ENCODE peak calls at places on chromosomes 7 and 10, in seven cellular contexts. One of them, this sample, is unnamed.

GRCh38 chr10:59227136-59227673 is 50.8 kb downstream of the PHYHIPL start:
- DNase-seq in ovary: no peak
- DNase-seq in A549: peak
- DNase-seq in transverse colon: no peak
- DNase-seq in stomach: no peak
- DNase-seq in HCT116: no peak
- DNase-seq in tibial nerve: no peak
- DNase-seq in this sample: no peak

GRCh38 chr7:129367700-129368388 is 66.4 kb upstream of the STRIP2 start:
- DNase-seq in ovary: peak
- DNase-seq in A549: peak
- DNase-seq in transverse colon: peak
- DNase-seq in stomach: peak
- DNase-seq in HCT116: peak
- DNase-seq in tibial nerve: peak
- DNase-seq in this sample: peak

GRCh38 chr7:148191391-148192076 is 399.0 kb upstream of the C7orf33 start:
- DNase-seq in ovary: no peak
- DNase-seq in A549: no peak
- DNase-seq in transverse colon: no peak
- DNase-seq in stomach: peak
- DNase-seq in HCT116: no peak
- DNase-seq in tibial nerve: no peak
- DNase-seq in this sample: peak

GRCh38 chr7:7014827-7015610 is 167.3 kb upstream of the C1GALT1 start:
- DNase-seq in ovary: no peak
- DNase-seq in A549: no peak
- DNase-seq in transverse colon: no peak
- DNase-seq in stomach: no peak
- DNase-seq in HCT116: no peak
- DNase-seq in tibial nerve: no peak
- DNase-seq in this sample: no peak

GRCh38 chr10:31770307-31770902 is 158.2 kb downstream of the ARHGAP12 start:
- DNase-seq in ovary: no peak
- DNase-seq in A549: no peak
- DNase-seq in transverse colon: peak
- DNase-seq in stomach: peak
- DNase-seq in HCT116: no peak
- DNase-seq in tibial nerve: no peak
- DNase-seq in this sample: no peak

GRCh38 chr10:83518779-83519178 is 620.5 kb upstream of the GHITM start:
- DNase-seq in ovary: no peak
- DNase-seq in A549: no peak
- DNase-seq in transverse colon: no peak
- DNase-seq in stomach: no peak
- DNase-seq in HCT116: no peak
- DNase-seq in tibial nerve: no peak
- DNase-seq in this sample: peak

GRCh38 chr10:7152982-7153381 is 257.9 kb downstream of the SFMBT2 start:
- DNase-seq in ovary: no peak
- DNase-seq in A549: no peak
- DNase-seq in transverse colon: no peak
- DNase-seq in stomach: no peak
- DNase-seq in HCT116: no peak
- DNase-seq in tibial nerve: no peak
- DNase-seq in this sample: no peak

GRCh38 chr10:31698169-31698890 is 230.3 kb downstream of the ARHGAP12 start:
- DNase-seq in ovary: no peak
- DNase-seq in A549: no peak
- DNase-seq in transverse colon: peak
- DNase-seq in stomach: no peak
- DNase-seq in HCT116: no peak
- DNase-seq in tibial nerve: peak
- DNase-seq in this sample: no peak

GRCh38 chr10:79027147-79028055 is 41.4 kb upstream of the ZMIZ1 start:
- DNase-seq in ovary: no peak
- DNase-seq in A549: no peak
- DNase-seq in transverse colon: no peak
- DNase-seq in stomach: no peak
- DNase-seq in HCT116: no peak
- DNase-seq in tibial nerve: no peak
- DNase-seq in this sample: no peak

GRCh38 chr10:122642726-122643605 is 56.7 kb downstream of the C10orf120 start:
- DNase-seq in ovary: no peak
- DNase-seq in A549: no peak
- DNase-seq in transverse colon: no peak
- DNase-seq in stomach: peak
- DNase-seq in HCT116: no peak
- DNase-seq in tibial nerve: no peak
- DNase-seq in this sample: no peak

GRCh38 chr7:74083928-74084721 is 521 bp downstream of the LIMK1 start:
- DNase-seq in ovary: peak
- DNase-seq in A549: peak
- DNase-seq in transverse colon: peak
- DNase-seq in stomach: peak
- DNase-seq in HCT116: no peak
- DNase-seq in tibial nerve: no peak
- DNase-seq in this sample: no peak

GRCh38 chr10:90087197-90088007 is 386.0 kb downstream of the KIF20B start:
- DNase-seq in ovary: no peak
- DNase-seq in A549: peak
- DNase-seq in transverse colon: no peak
- DNase-seq in stomach: no peak
- DNase-seq in HCT116: peak
- DNase-seq in tibial nerve: no peak
- DNase-seq in this sample: no peak

GRCh38 chr10:48470893-48471805 is 133.7 kb downstream of the ARHGAP22 start:
- DNase-seq in ovary: no peak
- DNase-seq in A549: no peak
- DNase-seq in transverse colon: no peak
- DNase-seq in stomach: peak
- DNase-seq in HCT116: no peak
- DNase-seq in tibial nerve: no peak
- DNase-seq in this sample: peak

GRCh38 chr10:113007343-113007771 is 57.3 kb downstream of the TCF7L2 start:
- DNase-seq in ovary: no peak
- DNase-seq in A549: no peak
- DNase-seq in transverse colon: no peak
- DNase-seq in stomach: no peak
- DNase-seq in HCT116: no peak
- DNase-seq in tibial nerve: no peak
- DNase-seq in this sample: no peak

GRCh38 chr7:100835903-100836811 is 8.8 kb upstream of the EPHB4 start:
- DNase-seq in ovary: peak
- DNase-seq in A549: no peak
- DNase-seq in transverse colon: peak
- DNase-seq in stomach: peak
- DNase-seq in HCT116: no peak
- DNase-seq in tibial nerve: no peak
- DNase-seq in this sample: peak

GRCh38 chr7:51647486-51647885 is 330.9 kb upstream of the COBL start:
- DNase-seq in ovary: no peak
- DNase-seq in A549: no peak
- DNase-seq in transverse colon: no peak
- DNase-seq in stomach: no peak
- DNase-seq in HCT116: no peak
- DNase-seq in tibial nerve: no peak
- DNase-seq in this sample: no peak

GRCh38 chr7:51551070-51551469 is 234.5 kb upstream of the COBL start:
- DNase-seq in ovary: no peak
- DNase-seq in A549: no peak
- DNase-seq in transverse colon: no peak
- DNase-seq in stomach: no peak
- DNase-seq in HCT116: no peak
- DNase-seq in tibial nerve: no peak
- DNase-seq in this sample: no peak

GRCh38 chr10:11880169-11881027 is 57.2 kb downstream of the PROSER2 start:
- DNase-seq in ovary: no peak
- DNase-seq in A549: no peak
- DNase-seq in transverse colon: no peak
- DNase-seq in stomach: no peak
- DNase-seq in HCT116: no peak
- DNase-seq in tibial nerve: no peak
- DNase-seq in this sample: no peak

GRCh38 chr10:127855976-127856375 is 36.8 kb downstream of the CLRN3 start:
- DNase-seq in ovary: no peak
- DNase-seq in A549: no peak
- DNase-seq in transverse colon: no peak
- DNase-seq in stomach: no peak
- DNase-seq in HCT116: no peak
- DNase-seq in tibial nerve: no peak
- DNase-seq in this sample: no peak

GRCh38 chr10:90051474-90051873 is 350.1 kb downstream of the KIF20B start:
- DNase-seq in ovary: no peak
- DNase-seq in A549: no peak
- DNase-seq in transverse colon: no peak
- DNase-seq in stomach: no peak
- DNase-seq in HCT116: no peak
- DNase-seq in tibial nerve: no peak
- DNase-seq in this sample: no peak

GRCh38 chr7:633381-634018 is 93.0 kb upstream of the DNAAF5 start:
- DNase-seq in ovary: no peak
- DNase-seq in A549: no peak
- DNase-seq in transverse colon: no peak
- DNase-seq in stomach: no peak
- DNase-seq in HCT116: no peak
- DNase-seq in tibial nerve: no peak
- DNase-seq in this sample: no peak

GRCh38 chr10:77789861-77790260 is 136.7 kb downstream of the DLG5 start:
- DNase-seq in ovary: no peak
- DNase-seq in A549: no peak
- DNase-seq in transverse colon: no peak
- DNase-seq in stomach: no peak
- DNase-seq in HCT116: no peak
- DNase-seq in tibial nerve: no peak
- DNase-seq in this sample: no peak

GRCh38 chr7:158809596-158809995 is 19.7 kb downstream of the ESYT2 start:
- DNase-seq in ovary: no peak
- DNase-seq in A549: no peak
- DNase-seq in transverse colon: no peak
- DNase-seq in stomach: no peak
- DNase-seq in HCT116: no peak
- DNase-seq in tibial nerve: no peak
- DNase-seq in this sample: no peak

GRCh38 chr7:158812684-158813083 is 16.6 kb downstream of the ESYT2 start:
- DNase-seq in ovary: no peak
- DNase-seq in A549: no peak
- DNase-seq in transverse colon: no peak
- DNase-seq in stomach: no peak
- DNase-seq in HCT116: no peak
- DNase-seq in tibial nerve: no peak
- DNase-seq in this sample: no peak

GRCh38 chr7:158810846-158811245 is 18.5 kb downstream of the ESYT2 start:
- DNase-seq in ovary: no peak
- DNase-seq in A549: no peak
- DNase-seq in transverse colon: no peak
- DNase-seq in stomach: no peak
- DNase-seq in HCT116: no peak
- DNase-seq in tibial nerve: no peak
- DNase-seq in this sample: no peak

GRCh38 chr7:158811894-158812293 is 17.4 kb downstream of the ESYT2 start:
- DNase-seq in ovary: no peak
- DNase-seq in A549: no peak
- DNase-seq in transverse colon: no peak
- DNase-seq in stomach: no peak
- DNase-seq in HCT116: no peak
- DNase-seq in tibial nerve: no peak
- DNase-seq in this sample: peak

GRCh38 chr7:158811461-158811860 is 17.8 kb downstream of the ESYT2 start:
- DNase-seq in ovary: no peak
- DNase-seq in A549: peak
- DNase-seq in transverse colon: no peak
- DNase-seq in stomach: no peak
- DNase-seq in HCT116: no peak
- DNase-seq in tibial nerve: no peak
- DNase-seq in this sample: peak
- H3K4me3 ChIP-seq in ovary: no peak
- H3K4me3 ChIP-seq in A549: no peak
- H3K4me3 ChIP-seq in transverse colon: no peak
- H3K4me3 ChIP-seq in stomach: no peak
- H3K4me3 ChIP-seq in HCT116: no peak
- H3K4me3 ChIP-seq in tibial nerve: no peak
- H3K4me3 ChIP-seq in this sample: no peak

GRCh38 chr7:36366649-36367560 is 22.8 kb upstream of the ANLN start:
- DNase-seq in ovary: peak
- DNase-seq in A549: peak
- DNase-seq in transverse colon: peak
- DNase-seq in stomach: peak
- DNase-seq in HCT116: peak
- DNase-seq in tibial nerve: peak
- DNase-seq in this sample: peak
- TF ChIP-seq POLR2A in ovary: peak
- TF ChIP-seq POLR2A in A549: peak
- TF ChIP-seq POLR2A in transverse colon: peak
- TF ChIP-seq POLR2A in stomach: no peak
- TF ChIP-seq POLR2A in HCT116: peak
- TF ChIP-seq POLR2A in tibial nerve: no peak
- TF ChIP-seq POLR2A in this sample: no peak

DNA sequence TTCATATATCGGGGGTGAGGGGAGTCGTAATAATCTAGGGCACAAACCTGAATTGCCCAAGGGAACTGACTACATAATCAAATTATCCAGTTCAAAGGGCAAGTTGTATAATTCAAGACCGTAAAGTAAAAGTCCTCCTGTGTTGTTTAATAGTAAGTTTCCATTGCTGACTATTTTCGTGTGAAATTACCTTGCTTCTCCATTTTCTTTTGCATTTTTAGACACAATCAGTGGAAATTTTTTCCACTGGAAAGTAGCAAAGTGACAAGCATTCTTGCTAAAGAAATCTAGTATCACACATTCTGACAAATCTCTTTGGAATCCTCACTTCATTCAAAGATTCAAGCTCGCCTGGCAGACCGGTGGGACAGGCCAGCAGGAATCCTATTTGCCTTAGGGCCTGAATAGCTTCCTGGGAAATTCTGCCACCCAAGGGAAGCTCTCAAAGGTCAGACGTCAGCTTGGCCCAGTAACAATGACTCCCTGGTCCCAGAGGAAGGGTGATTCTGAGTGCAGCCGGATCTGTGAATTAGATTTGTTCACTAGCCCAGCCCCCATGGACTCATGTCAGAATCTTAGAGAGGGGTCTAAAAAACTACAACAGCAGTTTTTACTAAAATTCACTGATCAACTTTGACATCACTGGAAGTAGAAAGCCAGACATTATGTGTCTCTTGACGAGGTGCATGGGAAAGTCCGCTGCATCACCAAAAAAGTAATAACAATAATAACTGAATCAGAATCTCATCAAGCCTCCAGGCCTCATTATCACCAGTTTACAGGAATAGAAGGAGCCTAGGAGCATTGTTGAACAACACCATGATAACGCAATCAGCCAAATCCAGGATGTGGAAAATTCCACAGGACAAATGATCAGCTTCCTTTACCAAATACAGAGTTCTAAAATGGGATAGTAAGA is 161.0 kb downstream of the SKIDA1 start:
- DNase-seq in ovary: no peak
- DNase-seq in A549: peak
- DNase-seq in transverse colon: peak
- DNase-seq in stomach: no peak
- DNase-seq in HCT116: peak
- DNase-seq in tibial nerve: no peak
- DNase-seq in this sample: no peak
- H3K27ac ChIP-seq in ovary: no peak
- H3K27ac ChIP-seq in A549: peak
- H3K27ac ChIP-seq in transverse colon: peak
- H3K27ac ChIP-seq in stomach: no peak
- H3K27ac ChIP-seq in HCT116: peak
- H3K27ac ChIP-seq in tibial nerve: peak
- H3K27ac ChIP-seq in this sample: peak

GRCh38 chr7:27166475-27167169 is 1.3 kb upstream of the HOXA9 start:
- DNase-seq in ovary: no peak
- DNase-seq in A549: no peak
- DNase-seq in transverse colon: no peak
- DNase-seq in stomach: no peak
- DNase-seq in HCT116: no peak
- DNase-seq in tibial nerve: no peak
- DNase-seq in this sample: no peak
- H3K4me3 ChIP-seq in ovary: peak
- H3K4me3 ChIP-seq in A549: no peak
- H3K4me3 ChIP-seq in transverse colon: peak
- H3K4me3 ChIP-seq in stomach: no peak
- H3K4me3 ChIP-seq in HCT116: peak
- H3K4me3 ChIP-seq in tibial nerve: peak
- H3K4me3 ChIP-seq in this sample: no peak

This sample was measured in upper lobe of left lung.